ENCODE peak calls at places on chromosomes 16 and 17, in five cellular contexts. J, T, H, B and V are unnamed samples.

GRCh38 chr17:38589462-38590114 is 16.2 kb downstream of the SRCIN1 start:
- DNase-seq in J (no peak), T (no peak), H (no peak), B (no peak), V (no peak)

GRCh38 chr17:19724501-19725420 is 8.4 kb upstream of the SLC47A2 start:
- DNase-seq in J (no peak), T (no peak), H (no peak), B (no peak), V (no peak)

GRCh38 chr16:88385831-88386815 is 3.4 kb downstream of the ZNF469 start:
- DNase-seq in J (no peak), T (no peak), H (no peak), B (no peak), V (no peak)

GRCh38 chr17:59753522-59754467 is 46.3 kb downstream of the VMP1 start:
- DNase-seq in J (peak; percentile 73), T (no peak), H (peak; percentile 88), B (peak; percentile 88), V (peak; percentile 59)

GRCh38 chr16:8849411-8850011 is 19.3 kb downstream of the CARHSP1 start:
- DNase-seq in J (no peak), T (no peak), H (no peak), B (no peak), V (no peak)

GRCh38 chr17:8109669-8110455 is 8.5 kb downstream of the ALOXE3 start:
- DNase-seq in J (no peak), T (no peak), H (no peak), B (no peak), V (no peak)

GRCh38 chr17:55693244-55694216 is 29.1 kb downstream of the TMEM100 start:
- DNase-seq in J (no peak), T (no peak), H (no peak), B (no peak), V (no peak)

GRCh38 chr17:19298561-19299213 is 61.5 kb downstream of the EPN2 start:
- DNase-seq in J (no peak), T (no peak), H (no peak), B (no peak), V (no peak)

GRCh38 chr17:49551221-49552069 is 24.2 kb upstream of the NXPH3 start:
- DNase-seq in J (no peak), T (no peak), H (no peak), B (no peak), V (no peak)

GRCh38 chr17:31495049-31495885 is 103.8 kb downstream of the RAB11FIP4 start:
- DNase-seq in J (no peak), T (no peak), H (no peak), B (no peak), V (no peak)

GRCh38 chr17:79338589-79338988 is 264.0 kb downstream of the ENGASE start:
- DNase-seq in J (no peak), T (no peak), H (no peak), B (no peak), V (peak; percentile 20)

GRCh38 chr17:78898947-78899346 is 4.1 kb downstream of the CEP295NL start:
- DNase-seq in J (no peak), T (no peak), H (no peak), B (no peak), V (no peak)

GRCh38 chr17:70608193-70608592 is 438.9 kb downstream of the KCNJ2 start:
- DNase-seq in J (no peak), T (no peak), H (no peak), B (no peak), V (no peak)

GRCh38 chr16:57903656-57904055 is 67.3 kb downstream of the CNGB1 start:
- DNase-seq in J (no peak), T (no peak), H (no peak), B (no peak), V (no peak)

GRCh38 chr17:76943202-76943601 is 75.0 kb downstream of the MGAT5B start:
- DNase-seq in J (no peak), T (no peak), H (no peak), B (no peak), V (no peak)

GRCh38 chr17:80071116-80071980 is 30.0 kb upstream of the GAA start:
- DNase-seq in J (no peak), T (no peak), H (peak; percentile 43), B (no peak), V (no peak)

GRCh38 chr17:50157891-50158290 is 7.4 kb upstream of the PPP1R9B start:
- DNase-seq in J (no peak), T (no peak), H (no peak), B (no peak), V (no peak)

GRCh38 chr17:3043737-3044365 is 19.6 kb downstream of the OR1D5 start:
- DNase-seq in J (no peak), T (no peak), H (peak; percentile 15), B (no peak), V (peak; percentile 49)

GRCh38 chr16:5863207-5863606 is 765.6 kb upstream of the EEF2KMT start:
- DNase-seq in J (no peak), T (no peak), H (no peak), B (no peak), V (no peak)

GRCh38 chr16:65421596-65421995 is 299.7 kb upstream of the CDH11 start:
- DNase-seq in J (no peak), T (no peak), H (no peak), B (no peak), V (no peak)

GRCh38 chr17:62681939-62682381 is 54.5 kb downstream of the MRC2 start:
- DNase-seq in J (no peak), T (no peak), H (no peak), B (no peak), V (no peak)

GRCh38 chr16:57187508-57187854 is 1.4 kb downstream of the RSPRY1 start:
- DNase-seq in J (no peak), T (no peak), H (peak; percentile 29), B (no peak), V (no peak)

GRCh38 chr16:15690296-15690695 is 40.3 kb downstream of the NDE1 start:
- DNase-seq in J (no peak), T (no peak), H (no peak), B (no peak), V (no peak)

GRCh38 chr16:64184156-64184555 is 937.7 kb downstream of the CDH11 start:
- DNase-seq in J (no peak), T (no peak), H (no peak), B (no peak), V (no peak)

GRCh38 chr17:42795061-42795460 is 3.4 kb downstream of the COA3 start:
- DNase-seq in J (no peak), T (no peak), H (no peak), B (no peak), V (no peak)

DNA sequence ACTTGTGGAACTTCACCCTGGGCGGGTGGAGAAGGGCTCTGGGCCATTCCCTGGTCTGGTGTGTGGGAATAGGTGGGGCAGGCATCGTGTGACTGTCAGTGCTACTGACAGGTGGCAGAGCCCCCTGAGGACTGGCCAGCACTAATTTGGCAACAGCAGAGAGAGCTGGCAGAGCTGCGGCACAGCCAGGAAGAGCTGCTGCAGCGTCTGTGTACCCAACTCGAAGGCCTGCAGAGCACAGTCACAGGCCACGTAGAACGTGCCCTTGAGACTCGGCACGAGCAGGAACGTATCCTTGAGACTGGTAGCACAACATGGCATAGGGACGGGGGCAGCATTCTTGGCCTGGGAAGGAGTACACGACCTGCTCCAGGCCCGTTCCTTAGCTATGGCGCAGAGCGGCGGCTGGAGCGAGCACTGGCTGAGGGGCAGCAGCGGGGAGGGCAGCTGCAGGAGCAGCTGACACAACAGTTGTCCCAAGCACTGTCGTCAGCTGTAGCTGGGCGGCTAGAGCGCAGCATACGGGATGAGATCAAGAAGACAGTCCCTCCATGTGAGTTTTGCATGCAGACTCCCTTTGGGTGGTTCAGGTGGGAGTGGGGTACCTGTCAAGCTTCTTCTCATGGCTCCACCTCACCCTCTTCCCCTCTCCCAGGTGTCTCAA is 3.0 kb upstream of the NRN1L start:
- DNase-seq in J (no peak), T (no peak), H (no peak), B (no peak), V (no peak)
- TF ChIP-seq YY1 in J (no peak), T (no peak), H (no peak), B (no peak), V (no peak)

DNA sequence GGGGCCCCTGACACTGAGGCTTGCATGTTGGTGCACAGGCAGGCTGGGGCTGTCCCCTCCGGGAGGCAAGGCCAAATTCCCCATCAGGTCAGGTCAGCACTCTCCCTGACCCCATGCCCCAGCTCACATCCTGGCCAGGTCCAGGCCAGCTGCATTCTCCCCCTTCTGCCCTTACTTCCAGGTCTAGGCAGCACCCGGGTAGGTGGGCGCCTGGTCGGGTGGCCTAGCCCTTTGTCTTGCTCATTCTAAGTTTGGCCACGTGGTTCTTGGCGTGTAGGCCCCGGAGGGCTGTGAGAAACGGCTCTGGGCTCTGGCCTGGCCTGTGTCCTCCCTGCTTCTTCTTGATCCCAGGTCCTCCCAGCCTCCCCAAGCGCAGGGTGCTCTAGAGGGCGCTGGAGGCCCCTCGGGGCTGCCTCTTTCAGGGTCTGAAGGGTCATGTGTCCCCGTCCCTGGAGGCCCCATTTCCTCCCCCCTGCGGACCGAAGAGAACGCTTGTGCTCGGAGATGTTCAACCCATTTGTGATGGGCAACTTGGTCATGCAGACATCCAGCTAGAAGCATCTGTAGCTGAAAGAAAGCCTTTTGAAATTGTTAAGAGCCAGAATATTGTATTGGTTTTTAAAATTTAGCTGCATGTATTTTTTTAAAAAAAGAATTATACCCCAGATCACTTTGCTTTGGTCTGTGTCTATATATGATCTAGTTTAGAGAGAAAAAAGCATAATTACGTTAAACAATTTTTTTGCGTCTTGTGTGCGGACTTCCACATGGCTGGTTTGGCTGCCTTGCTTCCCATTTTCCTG is 6.7 kb downstream of the BAHCC1 start:
- DNase-seq in J (no peak), T (no peak), H (no peak), B (no peak), V (no peak)
- TF ChIP-seq YY1 in J (no peak), T (no peak), H (no peak), B (no peak), V (no peak)

GRCh38 chr17:10059684-10060211 is 138.7 kb downstream of the GAS7 start:
- DNase-seq in J (peak; percentile 95), T (no peak), H (no peak), B (no peak), V (no peak)

GRCh38 chr17:10060526-10060925 is 137.9 kb downstream of the GAS7 start:
- DNase-seq in J (no peak), T (no peak), H (no peak), B (no peak), V (no peak)

GRCh38 chr17:10062757-10063385 is 135.5 kb downstream of the GAS7 start:
- DNase-seq in J (no peak), T (no peak), H (no peak), B (no peak), V (no peak)

GRCh38 chr17:10058924-10059683 is 139.3 kb downstream of the GAS7 start:
- DNase-seq in J (peak; percentile 56), T (no peak), H (no peak), B (no peak), V (no peak)

GRCh38 chr17:10061131-10061581 is 137.2 kb downstream of the GAS7 start:
- DNase-seq in J (no peak), T (no peak), H (no peak), B (no peak), V (no peak)
- TF ChIP-seq YY1 in J (no peak), T (no peak), H (no peak), B (no peak), V (no peak)

GRCh38 chr17:45893725-45894021 is 681 bp upstream of the MAPT start:
- DNase-seq in J (no peak), T (no peak), H (no peak), B (no peak), V (no peak)

GRCh38 chr17:45895969-45896793 is 1.8 kb downstream of the MAPT start:
- DNase-seq in J (no peak), T (no peak), H (no peak), B (no peak), V (no peak)

GRCh38 chr17:45896803-45897693 is 2.7 kb downstream of the MAPT start:
- DNase-seq in J (no peak), T (no peak), H (no peak), B (no peak), V (no peak)

GRCh38 chr17:45894022-45894784 is at the start of gene MAPT:
- DNase-seq in J (peak; percentile 24), T (peak; percentile 84), H (peak; percentile 83), B (peak; percentile 93), V (peak; percentile 83)

GRCh38 chr17:45895304-45895968 is 1.1 kb downstream of the MAPT start:
- DNase-seq in J (no peak), T (no peak), H (no peak), B (no peak), V (no peak)
- TF ChIP-seq YY1 in J (no peak), T (no peak), H (peak; percentile 9), B (no peak), V (no peak)